ENCODE peak calls at places on chromosomes 13 and 19, in eight cellular contexts. S is fibroblast of lung; W is mesendoderm; Q is caudate nucleus; X is AG04450; R is HCT116; C is aorta; J is effector memory CD4-positive, alpha-beta T cell. Y is an unnamed sample.

GRCh38 chr13:84645196-84646071 is 763.2 kb upstream of the SLITRK1 start:
- DNase-seq in S (peak), X (peak), J (no peak), C (no peak), W (peak), Q (no peak), R (no peak), Y (no peak)

GRCh38 chr19:17966497-17967257 is at the start of gene KCNN1:
- DNase-seq in C (no peak), S (no peak), W (no peak), R (no peak), J (no peak), Q (no peak), X (no peak), Y (no peak)

GRCh38 chr13:48266150-48266549 is 33.1 kb downstream of the ITM2B start:
- DNase-seq in R (no peak), X (no peak), Q (no peak), C (no peak), J (no peak), S (no peak), W (no peak), Y (no peak)

GRCh38 chr19:28829762-28830161 is 383.2 kb downstream of the UQCRFS1 start:
- DNase-seq in R (no peak), Q (no peak), W (no peak), C (no peak), J (no peak), X (no peak), S (no peak), Y (no peak)

GRCh38 chr19:11198175-11198534 is 810 bp upstream of the KANK2 start:
- DNase-seq in X (no peak), C (no peak), Q (no peak), J (no peak), S (no peak), W (no peak), R (no peak), Y (no peak)

GRCh38 chr19:47036233-47036651 is 12.2 kb downstream of the TMEM160 start:
- DNase-seq in Q (no peak), C (no peak), S (no peak), R (no peak), J (no peak), X (no peak), W (no peak), Y (no peak)

GRCh38 chr19:6828698-6829633 is 56.5 kb downstream of the VAV1 start:
- DNase-seq in S (no peak), R (peak), Q (no peak), W (peak), X (no peak), J (no peak), C (no peak), Y (no peak)

GRCh38 chr19:33191501-33191900 is 2.6 kb upstream of the LRP3 start:
- DNase-seq in W (no peak), R (no peak), S (no peak), C (peak), J (no peak), Q (no peak), X (no peak), Y (no peak)

GRCh38 chr19:33311326-33311682 is 9.0 kb upstream of the CEBPA start:
- DNase-seq in S (no peak), W (no peak), Q (no peak), R (no peak), X (no peak), C (no peak), J (no peak), Y (no peak)

GRCh38 chr13:30466841-30467252 is 1.1 kb upstream of the HMGB1 start:
- DNase-seq in J (no peak), R (no peak), C (no peak), S (peak), X (no peak), Q (no peak), W (peak), Y (no peak)

GRCh38 chr13:35554972-35555623 is 78.6 kb upstream of the MAB21L1 start:
- DNase-seq in S (peak), X (no peak), Q (no peak), W (no peak), C (no peak), J (no peak), R (no peak), Y (no peak)

GRCh38 chr13:113819731-113820715 is 43.9 kb downstream of the GAS6 start:
- DNase-seq in R (no peak), S (no peak), Q (no peak), W (no peak), J (no peak), C (peak), X (no peak), Y (no peak)

GRCh38 chr19:15759962-15760565 is 22.3 kb downstream of the OR10H3 start:
- DNase-seq in R (peak), Q (no peak), W (no peak), J (no peak), C (no peak), X (no peak), S (no peak), Y (no peak)

GRCh38 chr13:98524391-98524790 is 52.5 kb downstream of the STK24 start:
- DNase-seq in W (no peak), R (no peak), J (peak), Q (no peak), C (no peak), S (no peak), X (no peak), Y (no peak)
- H3K27ac ChIP-seq in W (no peak), R (no peak), J (peak), Q (no peak), C (no peak), S (no peak), X (no peak), Y (no peak)

GRCh38 chr13:107743100-107743499 is 472.2 kb downstream of the LIG4 start:
- DNase-seq in W (no peak), C (no peak), X (no peak), S (peak), J (no peak), R (no peak), Q (no peak), Y (no peak)
- H3K27ac ChIP-seq in W (no peak), C (no peak), X (peak), S (no peak), J (no peak), R (no peak), Q (no peak), Y (no peak)

DNA sequence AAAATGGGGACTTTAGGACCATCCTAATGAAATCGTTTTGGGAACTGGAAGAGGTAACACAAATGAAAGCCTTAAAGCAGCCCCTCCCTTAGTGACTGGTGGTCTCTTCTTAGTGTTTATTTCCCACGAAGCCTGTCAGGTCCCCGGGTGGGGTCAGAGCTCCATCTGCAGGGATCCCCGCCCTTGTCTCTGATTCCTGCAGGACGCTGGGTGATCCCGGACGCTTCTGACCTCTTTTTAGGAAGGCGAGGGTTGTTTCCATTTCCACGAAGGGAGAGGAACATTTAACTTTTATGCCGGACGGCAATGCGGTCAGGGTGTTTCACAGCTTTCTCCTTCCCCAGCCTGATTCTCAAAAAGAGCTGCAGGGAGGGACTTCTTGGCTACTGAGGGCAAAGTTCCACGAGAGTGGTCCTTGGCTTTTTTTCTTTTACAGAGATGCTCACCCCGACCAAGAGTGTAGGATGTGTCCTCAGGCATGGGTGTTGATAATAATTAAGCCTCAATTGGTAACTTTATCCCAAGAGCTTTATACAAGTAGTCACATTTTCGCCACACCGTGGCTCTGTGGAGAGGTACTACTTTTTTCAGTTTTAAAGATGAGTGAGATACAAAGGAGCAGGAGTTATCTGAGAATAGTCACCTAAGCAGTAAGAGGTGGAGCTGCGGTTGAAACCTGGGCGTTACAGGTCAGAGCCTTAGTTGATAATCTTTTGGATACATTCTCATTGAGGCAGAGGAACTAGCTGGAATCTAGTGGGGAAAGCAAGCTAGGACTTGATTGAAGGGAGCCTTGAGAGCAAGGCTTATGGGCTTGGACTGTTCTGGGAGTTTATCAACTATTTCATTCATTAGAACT is 813 bp downstream of the ZNF284 start:
- DNase-seq in J (no peak), R (no peak), S (peak), Q (no peak), X (no peak), W (no peak), C (no peak), Y (no peak)
- H3K27ac ChIP-seq in J (no peak), R (no peak), S (peak), Q (no peak), X (no peak), W (no peak), C (no peak), Y (peak)

GRCh38 chr13:25901460-25902376 is 150.1 kb downstream of the SHISA2 start:
- DNase-seq in C (no peak), S (peak), Q (no peak), W (peak), J (peak), X (no peak), R (no peak), Y (no peak)
- H3K27ac ChIP-seq in C (no peak), S (no peak), Q (no peak), W (no peak), J (peak), X (no peak), R (no peak), Y (no peak)

GRCh38 chr19:45883586-45883880 is 2.4 kb downstream of the IRF2BP1 start:
- DNase-seq in J (no peak), X (no peak), W (no peak), Q (no peak), C (no peak), R (no peak), S (no peak), Y (no peak)
- H3K27ac ChIP-seq in J (no peak), X (no peak), W (no peak), Q (no peak), C (no peak), R (peak), S (no peak), Y (no peak)

GRCh38 chr13:111210945-111211469 is 95.9 kb downstream of the ARHGEF7 start:
- DNase-seq in J (no peak), Q (no peak), X (no peak), C (no peak), W (peak), S (no peak), R (no peak), Y (no peak)
- H3K27ac ChIP-seq in J (no peak), Q (peak), X (peak), C (no peak), W (peak), S (peak), R (no peak), Y (peak)

GRCh38 chr19:5686647-5687359 is 3.3 kb upstream of the RPL36 start:
- DNase-seq in Q (peak), C (peak), S (peak), W (peak), X (peak), J (peak), R (peak), Y (peak)
- H3K27ac ChIP-seq in Q (no peak), C (no peak), S (peak), W (no peak), X (peak), J (peak), R (peak), Y (peak)

GRCh38 chr19:27675771-27676170 is 1537.2 kb downstream of the UQCRFS1 start:
- DNase-seq in W (no peak), C (no peak), R (no peak), S (no peak), X (no peak), Q (no peak), J (no peak), Y (no peak)
- H3K27ac ChIP-seq in W (no peak), C (no peak), R (no peak), S (no peak), X (no peak), Q (no peak), J (no peak), Y (no peak)